ENCODE peak calls at places on chromosomes 16 and 17, in five cellular contexts. One of them, this sample, is unnamed.

GRCh38 chr16:80158766-80159165 is 382.0 kb upstream of the DYNLRB2 start:
- DNase-seq in hepatocyte: no peak
- DNase-seq in prostate gland: no peak
- DNase-seq in left ventricle myocardium inferior: no peak
- DNase-seq in cardiac muscle cell: no peak
- DNase-seq in this sample: no peak

GRCh38 chr16:25109643-25110042 is 1.9 kb upstream of the LCMT1 start:
- DNase-seq in hepatocyte: peak
- DNase-seq in prostate gland: no peak
- DNase-seq in left ventricle myocardium inferior: no peak
- DNase-seq in cardiac muscle cell: no peak
- DNase-seq in this sample: no peak

GRCh38 chr17:32323784-32324590 is 18.0 kb downstream of the C17orf75 start:
- DNase-seq in hepatocyte: no peak
- DNase-seq in prostate gland: peak
- DNase-seq in left ventricle myocardium inferior: no peak
- DNase-seq in cardiac muscle cell: no peak
- DNase-seq in this sample: no peak

GRCh38 chr16:86653289-86654006 is 75.1 kb downstream of the FOXL1 start:
- DNase-seq in hepatocyte: no peak
- DNase-seq in prostate gland: no peak
- DNase-seq in left ventricle myocardium inferior: no peak
- DNase-seq in cardiac muscle cell: no peak
- DNase-seq in this sample: no peak

GRCh38 chr17:60361889-60362288 is 30.0 kb downstream of the USP32 start:
- DNase-seq in hepatocyte: no peak
- DNase-seq in prostate gland: no peak
- DNase-seq in left ventricle myocardium inferior: no peak
- DNase-seq in cardiac muscle cell: no peak
- DNase-seq in this sample: no peak

GRCh38 chr16:3696425-3697218 is 20.7 kb downstream of the TRAP1 start:
- DNase-seq in hepatocyte: peak
- DNase-seq in prostate gland: peak
- DNase-seq in left ventricle myocardium inferior: no peak
- DNase-seq in cardiac muscle cell: no peak
- DNase-seq in this sample: no peak

GRCh38 chr16:75928295-75928694 is 202.0 kb upstream of the CPHXL start:
- DNase-seq in hepatocyte: no peak
- DNase-seq in prostate gland: no peak
- DNase-seq in left ventricle myocardium inferior: no peak
- DNase-seq in cardiac muscle cell: no peak
- DNase-seq in this sample: no peak

GRCh38 chr16:8905168-8905762 is 23.1 kb downstream of the LITAFD start:
- DNase-seq in hepatocyte: peak
- DNase-seq in prostate gland: no peak
- DNase-seq in left ventricle myocardium inferior: no peak
- DNase-seq in cardiac muscle cell: peak
- DNase-seq in this sample: no peak

GRCh38 chr17:68182940-68183551 is 64.8 kb upstream of the AMZ2 start:
- DNase-seq in hepatocyte: no peak
- DNase-seq in prostate gland: no peak
- DNase-seq in left ventricle myocardium inferior: no peak
- DNase-seq in cardiac muscle cell: no peak
- DNase-seq in this sample: no peak

GRCh38 chr16:19876501-19877059 is 8.1 kb downstream of the GPRC5B start:
- DNase-seq in hepatocyte: no peak
- DNase-seq in prostate gland: no peak
- DNase-seq in left ventricle myocardium inferior: no peak
- DNase-seq in cardiac muscle cell: no peak
- DNase-seq in this sample: no peak

GRCh38 chr17:30391534-30391933 is 12.8 kb downstream of the CPD start:
- DNase-seq in hepatocyte: no peak
- DNase-seq in prostate gland: no peak
- DNase-seq in left ventricle myocardium inferior: no peak
- DNase-seq in cardiac muscle cell: no peak
- DNase-seq in this sample: no peak

GRCh38 chr16:78390828-78391227 is 291.4 kb downstream of the WWOX start:
- DNase-seq in hepatocyte: no peak
- DNase-seq in prostate gland: no peak
- DNase-seq in left ventricle myocardium inferior: no peak
- DNase-seq in cardiac muscle cell: no peak
- DNase-seq in this sample: no peak

GRCh38 chr17:17855976-17856375 is 19.2 kb upstream of the SREBF1 start:
- DNase-seq in hepatocyte: no peak
- DNase-seq in prostate gland: no peak
- DNase-seq in left ventricle myocardium inferior: no peak
- DNase-seq in cardiac muscle cell: no peak
- DNase-seq in this sample: no peak

GRCh38 chr17:61088556-61088955 is 311.1 kb upstream of the TBX2 start:
- DNase-seq in hepatocyte: no peak
- DNase-seq in prostate gland: no peak
- DNase-seq in left ventricle myocardium inferior: no peak
- DNase-seq in cardiac muscle cell: no peak
- DNase-seq in this sample: no peak

GRCh38 chr17:48995871-48996695 is 1.1 kb upstream of the IGF2BP1 start:
- DNase-seq in hepatocyte: peak
- DNase-seq in prostate gland: no peak
- DNase-seq in left ventricle myocardium inferior: no peak
- DNase-seq in cardiac muscle cell: peak
- DNase-seq in this sample: no peak

GRCh38 chr16:65125871-65126270 is 4.0 kb upstream of the CDH11 start:
- DNase-seq in hepatocyte: peak
- DNase-seq in prostate gland: no peak
- DNase-seq in left ventricle myocardium inferior: no peak
- DNase-seq in cardiac muscle cell: no peak
- DNase-seq in this sample: no peak

GRCh38 chr16:67431805-67432476 is 1.0 kb downstream of the HSD11B2 start:
- DNase-seq in hepatocyte: no peak
- DNase-seq in prostate gland: no peak
- DNase-seq in left ventricle myocardium inferior: no peak
- DNase-seq in cardiac muscle cell: no peak
- DNase-seq in this sample: no peak

GRCh38 chr17:71441098-71441497 is 679.7 kb upstream of the SOX9 start:
- DNase-seq in hepatocyte: peak
- DNase-seq in prostate gland: peak
- DNase-seq in left ventricle myocardium inferior: no peak
- DNase-seq in cardiac muscle cell: no peak
- DNase-seq in this sample: no peak

GRCh38 chr16:55991843-55992242 is 116.7 kb upstream of the CES5A start:
- DNase-seq in hepatocyte: no peak
- DNase-seq in prostate gland: no peak
- DNase-seq in left ventricle myocardium inferior: no peak
- DNase-seq in cardiac muscle cell: no peak
- DNase-seq in this sample: no peak

GRCh38 chr16:14128097-14128496 is 57.0 kb downstream of the MRTFB start:
- DNase-seq in hepatocyte: no peak
- DNase-seq in prostate gland: no peak
- DNase-seq in left ventricle myocardium inferior: no peak
- DNase-seq in cardiac muscle cell: no peak
- DNase-seq in this sample: no peak

GRCh38 chr16:53668869-53669268 is 34.8 kb downstream of the RPGRIP1L start:
- DNase-seq in hepatocyte: no peak
- DNase-seq in prostate gland: no peak
- DNase-seq in left ventricle myocardium inferior: no peak
- DNase-seq in cardiac muscle cell: no peak
- DNase-seq in this sample: no peak

GRCh38 chr16:79949417-79949816 is 348.9 kb upstream of the MAF start:
- DNase-seq in hepatocyte: no peak
- DNase-seq in prostate gland: no peak
- DNase-seq in left ventricle myocardium inferior: no peak
- DNase-seq in cardiac muscle cell: no peak
- DNase-seq in this sample: no peak

GRCh38 chr17:7308625-7309433 is 1.4 kb downstream of the EIF5A start:
- DNase-seq in hepatocyte: peak
- DNase-seq in prostate gland: peak
- DNase-seq in left ventricle myocardium inferior: peak
- DNase-seq in cardiac muscle cell: peak
- DNase-seq in this sample: no peak

GRCh38 chr16:85975421-85976100 is 76.6 kb downstream of the IRF8 start:
- DNase-seq in hepatocyte: peak
- DNase-seq in prostate gland: no peak
- DNase-seq in left ventricle myocardium inferior: no peak
- DNase-seq in cardiac muscle cell: no peak
- DNase-seq in this sample: no peak

GRCh38 chr17:17075037-17075755 is 32.9 kb downstream of the MPRIP start:
- DNase-seq in hepatocyte: peak
- DNase-seq in prostate gland: no peak
- DNase-seq in left ventricle myocardium inferior: peak
- DNase-seq in cardiac muscle cell: peak
- DNase-seq in this sample: no peak

GRCh38 chr16:48862087-48862532 is 252.1 kb upstream of the N4BP1 start:
- DNase-seq in hepatocyte: peak
- DNase-seq in prostate gland: no peak
- DNase-seq in left ventricle myocardium inferior: no peak
- DNase-seq in cardiac muscle cell: no peak
- DNase-seq in this sample: no peak

GRCh38 chr17:51430581-51430980 is 170.2 kb downstream of the UTP18 start:
- DNase-seq in hepatocyte: no peak
- DNase-seq in prostate gland: no peak
- DNase-seq in left ventricle myocardium inferior: no peak
- DNase-seq in cardiac muscle cell: no peak
- DNase-seq in this sample: no peak

GRCh38 chr17:37368577-37368976 is 7.2 kb upstream of the C17orf78 start:
- DNase-seq in hepatocyte: no peak
- DNase-seq in prostate gland: no peak
- DNase-seq in left ventricle myocardium inferior: no peak
- DNase-seq in cardiac muscle cell: no peak
- DNase-seq in this sample: no peak

GRCh38 chr17:71938340-71939010 is 182.3 kb upstream of the SOX9 start:
- DNase-seq in hepatocyte: no peak
- DNase-seq in prostate gland: no peak
- DNase-seq in left ventricle myocardium inferior: no peak
- DNase-seq in cardiac muscle cell: peak
- DNase-seq in this sample: no peak

GRCh38 chr17:50183439-50184001 is 17.7 kb downstream of the SGCA start:
- DNase-seq in hepatocyte: no peak
- DNase-seq in prostate gland: no peak
- DNase-seq in left ventricle myocardium inferior: no peak
- DNase-seq in cardiac muscle cell: no peak
- DNase-seq in this sample: no peak
- H3K27ac ChIP-seq in hepatocyte: no peak
- H3K27ac ChIP-seq in prostate gland: peak
- H3K27ac ChIP-seq in left ventricle myocardium inferior: no peak
- H3K27ac ChIP-seq in cardiac muscle cell: no peak
- H3K27ac ChIP-seq in this sample: peak

DNA sequence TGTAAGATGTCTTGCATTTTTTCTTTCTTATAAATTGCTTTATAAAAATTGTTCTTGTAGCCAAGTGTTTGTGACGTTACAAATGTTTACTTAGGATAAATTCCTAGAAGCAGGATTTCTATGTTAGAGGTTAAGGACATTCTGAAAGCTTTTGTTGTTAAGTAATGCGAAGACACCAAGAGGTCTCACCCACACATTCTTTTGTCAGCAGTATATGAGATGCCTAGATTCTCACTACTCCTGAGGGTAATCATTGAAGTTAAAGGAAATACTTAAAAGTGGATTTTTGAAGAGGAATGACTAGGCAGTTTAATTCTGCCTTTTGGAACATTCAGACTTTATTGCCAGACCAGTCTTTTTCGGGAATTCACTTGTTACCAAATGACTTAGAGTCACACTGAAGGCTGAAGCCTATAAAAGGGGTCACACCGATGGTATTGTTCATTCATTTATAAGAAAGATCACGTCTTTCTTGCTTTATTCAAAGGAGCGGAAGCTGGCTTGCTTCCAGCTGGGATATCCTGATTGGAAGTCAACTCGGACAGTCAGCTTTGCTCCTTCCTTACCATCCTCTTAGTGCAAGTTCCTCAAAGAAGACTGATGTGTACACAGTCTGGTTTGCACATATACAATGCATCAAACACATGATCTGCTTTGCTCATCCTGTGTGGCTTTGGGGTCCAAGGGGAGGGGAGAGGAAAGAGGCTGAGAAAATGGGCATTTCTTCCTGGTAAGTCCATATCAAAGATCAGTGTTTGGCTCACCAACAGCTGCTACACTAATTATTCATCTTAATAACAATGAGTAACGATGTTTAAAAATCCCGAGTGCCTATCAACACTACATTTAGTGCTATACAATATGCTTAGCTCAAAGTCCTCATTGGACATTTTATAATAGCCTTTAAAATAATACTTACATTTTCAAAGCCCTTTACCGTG is 160.0 kb downstream of the MAP2K6 start:
- DNase-seq in hepatocyte: no peak
- DNase-seq in prostate gland: no peak
- DNase-seq in left ventricle myocardium inferior: no peak
- DNase-seq in cardiac muscle cell: no peak
- DNase-seq in this sample: no peak
- H3K27ac ChIP-seq in hepatocyte: no peak
- H3K27ac ChIP-seq in prostate gland: no peak
- H3K27ac ChIP-seq in left ventricle myocardium inferior: peak
- H3K27ac ChIP-seq in cardiac muscle cell: no peak
- H3K27ac ChIP-seq in this sample: no peak

GRCh38 chr17:78868391-78868790 is 27.8 kb upstream of the USP36 start:
- DNase-seq in hepatocyte: no peak
- DNase-seq in prostate gland: no peak
- DNase-seq in left ventricle myocardium inferior: no peak
- DNase-seq in cardiac muscle cell: no peak
- DNase-seq in this sample: no peak
- H3K27ac ChIP-seq in hepatocyte: no peak
- H3K27ac ChIP-seq in prostate gland: no peak
- H3K27ac ChIP-seq in left ventricle myocardium inferior: no peak
- H3K27ac ChIP-seq in cardiac muscle cell: no peak
- H3K27ac ChIP-seq in this sample: no peak

GRCh38 chr17:76138234-76138895 is 2.7 kb downstream of the FOXJ1 start:
- DNase-seq in hepatocyte: peak
- DNase-seq in prostate gland: no peak
- DNase-seq in left ventricle myocardium inferior: no peak
- DNase-seq in cardiac muscle cell: no peak
- DNase-seq in this sample: peak
- H3K27ac ChIP-seq in hepatocyte: peak
- H3K27ac ChIP-seq in prostate gland: no peak
- H3K27ac ChIP-seq in left ventricle myocardium inferior: no peak
- H3K27ac ChIP-seq in cardiac muscle cell: no peak
- H3K27ac ChIP-seq in this sample: peak

DNA sequence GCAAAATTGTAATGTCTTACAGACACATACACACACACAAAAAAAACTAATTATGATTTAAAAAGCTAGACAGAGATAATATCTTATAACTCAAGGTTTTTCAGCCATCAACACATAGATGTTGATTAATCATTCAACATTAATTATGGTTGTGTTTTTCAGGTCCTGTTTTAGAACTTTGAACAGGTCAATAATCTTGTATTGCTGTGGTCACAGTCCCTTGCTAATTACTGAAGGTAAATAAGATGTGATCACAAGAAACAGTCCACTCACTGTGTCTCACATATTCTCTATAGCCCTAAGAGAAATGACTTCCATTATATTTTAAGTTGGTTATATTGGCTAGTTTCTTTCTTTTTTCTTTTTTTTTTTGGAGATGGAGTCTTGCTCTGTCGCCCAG is 32.4 kb upstream of the TENT4B start:
- DNase-seq in hepatocyte: no peak
- DNase-seq in prostate gland: no peak
- DNase-seq in left ventricle myocardium inferior: no peak
- DNase-seq in cardiac muscle cell: no peak
- DNase-seq in this sample: no peak
- H3K27ac ChIP-seq in hepatocyte: no peak
- H3K27ac ChIP-seq in prostate gland: no peak
- H3K27ac ChIP-seq in left ventricle myocardium inferior: no peak
- H3K27ac ChIP-seq in cardiac muscle cell: no peak
- H3K27ac ChIP-seq in this sample: no peak

This sample was measured in caudate nucleus.